ENCODE peak calls at places on chromosomes 11 and 22, in four cellular contexts. Z is caudate nucleus; F is naive thymus-derived CD8-positive, alpha-beta T cell; E is activated CD8-positive, alpha-beta memory T cell treated with anti-CD3 and anti-CD28 coated beads for 1 hour. V is an unnamed sample.

GRCh38 chr22:30833328-30833727 is 135.2 kb downstream of the MORC2 start:
- DNase-seq in E (no peak), Z (no peak), F (no peak), V (no peak)

GRCh38 chr11:113504071-113504470 is 28.9 kb upstream of the DRD2 start:
- DNase-seq in E (no peak), Z (no peak), F (no peak), V (no peak)

GRCh38 chr11:81979444-81979843 is 754.2 kb downstream of the FAM181B start:
- DNase-seq in E (no peak), F (no peak), Z (no peak), V (no peak)

GRCh38 chr11:62484352-62484751 is 62.3 kb downstream of the AHNAK start:
- DNase-seq in E (no peak), F (no peak), Z (no peak), V (no peak)

GRCh38 chr22:48798281-48799226 is 1029.1 kb downstream of the BRD1 start:
- DNase-seq in E (no peak), F (no peak), Z (no peak), V (no peak)

GRCh38 chr22:17780741-17781318 is 6.6 kb upstream of the BID start:
- DNase-seq in E (no peak), F (no peak), Z (no peak), V (no peak)

GRCh38 chr22:35510481-35510934 is 30.1 kb upstream of the RASD2 start:
- DNase-seq in F (no peak), E (no peak), Z (no peak), V (no peak)

GRCh38 chr22:17570851-17571631 is 7.7 kb downstream of the SLC25A18 start:
- DNase-seq in F (no peak), E (no peak), Z (peak; percentile 53), V (peak; percentile 55)

GRCh38 chr11:8229299-8230177 is 34.1 kb downstream of the LMO1 start:
- DNase-seq in F (no peak), Z (no peak), E (no peak), V (no peak)

GRCh38 chr11:2376751-2377451 is at the start of gene CD81:
- DNase-seq in E (no peak), F (peak; percentile 71), Z (no peak), V (peak; percentile 42)

GRCh38 chr11:81377418-81377817 is 1356.2 kb downstream of the FAM181B start:
- DNase-seq in E (no peak), F (no peak), Z (no peak), V (no peak)

GRCh38 chr11:121539000-121539399 is 86.2 kb upstream of the SORL1-AS1 start:
- DNase-seq in F (no peak), E (no peak), Z (no peak), V (no peak)

GRCh38 chr11:2888266-2888968 is 2.8 kb upstream of the CDKN1C start:
- DNase-seq in E (peak; percentile 62), F (peak; percentile 81), Z (peak; percentile 74), V (peak; percentile 80)

GRCh38 chr11:62017878-62018642 is 50.6 kb upstream of the FTH1 start:
- DNase-seq in F (no peak), E (no peak), Z (no peak), V (no peak)

GRCh38 chr11:96390403-96390830 is 604 bp downstream of the JRKL start:
- DNase-seq in Z (no peak), E (no peak), F (no peak), V (peak; percentile 57)

GRCh38 chr22:25374871-25375270 is 155.4 kb downstream of the CRYBB2 start:
- DNase-seq in Z (no peak), E (no peak), F (no peak), V (no peak)

GRCh38 chr11:47180006-47180787 is 3.5 kb upstream of the ARFGAP2 start:
- DNase-seq in Z (no peak), E (no peak), F (no peak), V (no peak)